ENCODE peak calls at places on chromosomes 3 and 15, in four cellular contexts. J is A549, K is adrenal gland, I is nephron progenitor cell. R is an unnamed sample.
A peak's percentile ranks its signal among the peaks of the same experiment; 100 is the strongest.

GRCh38 chr3:45426161-45426560 is 37.8 kb downstream of the LARS2 start:
- DNase-seq in J (no peak), K (no peak), I (no peak), R (no peak)

GRCh38 chr3:16288664-16289063 is 23.7 kb downstream of the OXNAD1 start:
- DNase-seq in J (no peak), K (no peak), I (no peak), R (no peak)

GRCh38 chr15:70035719-70036077 is 62.0 kb downstream of the TLE3 start:
- DNase-seq in J (no peak), K (no peak), I (no peak), R (no peak)

GRCh38 chr3:111539351-111540331 is 2.4 kb upstream of the CD96 start:
- DNase-seq in J (peak; percentile 63), K (no peak), I (peak; percentile 74), R (peak; percentile 69)

GRCh38 chr15:31331389-31331788 is 4.8 kb downstream of the KLF13 start:
- DNase-seq in J (no peak), K (no peak), I (no peak), R (no peak)

GRCh38 chr3:9168230-9168629 is 81.2 kb downstream of the SRGAP3 start:
- DNase-seq in J (no peak), K (no peak), I (no peak), R (no peak)

GRCh38 chr3:72280876-72281275 is 495.9 kb upstream of the PROK2 start:
- DNase-seq in J (no peak), K (no peak), I (no peak), R (no peak)

GRCh38 chr3:193677734-193678133 is 84.7 kb downstream of the OPA1 start:
- DNase-seq in J (no peak), K (no peak), I (no peak), R (no peak)

GRCh38 chr3:31908391-31909097 is 72.5 kb downstream of the OSBPL10 start:
- DNase-seq in J (peak; percentile 29), K (no peak), I (no peak), R (peak; percentile 16)

GRCh38 chr15:50028323-50028722 is 90.7 kb downstream of the ATP8B4 start:
- DNase-seq in J (no peak), K (no peak), I (no peak), R (no peak)

GRCh38 chr15:88609344-88609743 is 11.8 kb upstream of the AEN start:
- DNase-seq in J (no peak), K (no peak), I (no peak), R (no peak)

GRCh38 chr15:88608607-88609181 is 12.4 kb upstream of the AEN start:
- DNase-seq in J (no peak), K (no peak), I (no peak), R (no peak)

GRCh38 chr15:88612186-88612796 is 8.8 kb upstream of the AEN start:
- DNase-seq in J (no peak), K (no peak), I (no peak), R (no peak)

GRCh38 chr15:88613074-88613944 is 7.8 kb upstream of the AEN start:
- DNase-seq in J (no peak), K (no peak), I (no peak), R (no peak)

GRCh38 chr15:88610756-88611231 is 10.3 kb upstream of the AEN start:
- DNase-seq in J (no peak), K (no peak), I (no peak), R (peak; percentile 36)
- TF ChIP-seq CTCF in J (no peak), K (no peak), I (no peak), R (peak; percentile 31)

DNA sequence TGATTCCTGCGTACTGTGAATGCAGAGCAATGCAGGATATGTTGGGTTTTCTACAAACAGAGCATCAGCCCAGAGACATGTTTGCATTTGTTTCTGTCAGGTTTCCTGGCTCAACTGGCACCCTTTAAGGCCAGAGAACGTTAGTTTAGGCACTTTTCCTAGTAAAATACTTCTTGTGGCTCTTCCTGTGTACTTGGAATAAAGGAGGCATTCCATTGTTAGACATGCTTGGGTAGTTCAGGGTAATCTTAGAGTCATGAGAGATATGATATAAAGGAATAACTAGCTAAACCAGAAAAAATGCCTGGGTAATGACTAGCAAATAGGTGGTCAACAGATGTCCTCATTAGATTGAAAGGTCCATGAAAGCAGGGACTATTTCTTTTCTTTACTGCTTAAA is 60.4 kb upstream of the RBM5 start:
- DNase-seq in J (no peak), K (no peak), I (no peak), R (no peak)
- TF ChIP-seq CTCF in J (no peak), K (no peak), I (no peak), R (no peak)

GRCh38 chr3:138848696-138849095 is 14.0 kb upstream of the PIK3CB start:
- DNase-seq in J (no peak), K (no peak), I (no peak), R (no peak)
- TF ChIP-seq CTCF in J (no peak), K (no peak), I (no peak), R (no peak)

DNA sequence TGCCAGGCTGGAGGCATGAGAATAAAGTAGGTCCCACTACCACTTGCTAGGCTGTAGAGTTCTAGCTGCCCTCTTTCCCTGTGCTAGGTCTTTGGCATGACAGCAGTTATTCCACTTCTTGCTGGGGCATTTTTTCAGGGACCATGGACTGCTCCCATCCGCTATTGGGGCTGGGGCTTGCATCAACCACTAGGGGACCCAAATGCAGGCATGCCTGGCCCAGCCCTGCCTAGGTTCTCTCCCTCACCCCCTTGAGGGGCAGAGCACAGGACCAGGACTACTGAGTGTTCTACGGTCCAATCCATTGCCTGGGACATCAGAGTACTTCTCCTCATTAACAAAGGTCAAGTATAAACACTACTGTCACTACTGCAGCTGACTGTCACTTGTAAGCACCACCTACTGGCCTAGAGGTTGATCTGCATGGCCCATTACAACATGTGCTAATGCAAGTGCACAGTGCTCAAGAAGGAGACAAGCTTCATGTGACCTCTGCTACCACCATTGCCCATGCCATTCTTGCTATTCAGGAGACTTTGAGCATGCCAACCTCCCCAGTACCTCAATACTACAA is 270.5 kb downstream of the MBNL1 start:
- DNase-seq in J (peak; percentile 36), K (no peak), I (no peak), R (no peak)
- TF ChIP-seq CTCF in J (no peak), K (no peak), I (no peak), R (no peak)

GRCh38 chr3:139554628-139555027 is 15.1 kb upstream of the RBP1 start:
- DNase-seq in J (no peak), K (no peak), I (no peak), R (no peak)

GRCh38 chr3:139555249-139555648 is 15.7 kb upstream of the RBP1 start:
- DNase-seq in J (no peak), K (no peak), I (no peak), R (no peak)

GRCh38 chr3:139557041-139557440 is 17.5 kb upstream of the RBP1 start:
- DNase-seq in J (no peak), K (no peak), I (no peak), R (no peak)

GRCh38 chr3:139548801-139549200 is 9.3 kb upstream of the RBP1 start:
- DNase-seq in J (no peak), K (peak; percentile 75), I (no peak), R (no peak)

DNA sequence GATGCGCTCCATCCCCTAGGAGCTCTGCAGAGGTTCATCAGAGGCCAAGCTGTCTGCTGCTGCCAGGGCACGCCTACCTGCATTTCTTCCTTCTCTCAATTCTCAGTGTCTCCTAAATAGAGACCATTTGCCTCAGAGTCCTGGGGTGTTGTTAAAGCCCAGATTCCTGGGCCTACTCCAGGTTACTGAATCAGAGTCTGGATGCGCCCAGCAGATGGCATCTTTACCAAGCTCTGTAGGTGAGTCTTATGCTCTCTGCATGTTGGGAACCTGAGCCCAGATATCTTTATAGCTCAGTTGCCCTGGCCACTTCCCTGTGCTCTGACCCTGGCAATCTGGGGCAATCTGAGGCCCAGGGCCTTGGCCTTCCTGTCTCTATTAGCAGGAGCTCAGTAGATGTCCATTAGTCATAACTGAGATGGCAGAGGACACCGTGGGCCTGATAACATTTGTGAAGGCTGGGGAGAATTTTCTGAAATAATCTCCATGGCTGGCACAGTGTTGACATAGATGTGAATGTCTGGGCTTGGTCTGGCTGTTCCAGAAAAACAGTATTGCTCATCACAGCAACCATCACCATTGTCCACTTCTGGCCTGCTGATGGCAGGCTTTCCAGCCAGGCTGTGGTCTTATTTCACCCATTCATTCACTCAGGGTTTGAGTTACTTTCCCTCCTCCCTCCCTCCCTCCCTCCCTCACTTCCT is 13.2 kb upstream of the RBP1 start:
- DNase-seq in J (no peak), K (peak; percentile 59), I (no peak), R (no peak)
- TF ChIP-seq CTCF in J (no peak), K (no peak), I (no peak), R (no peak)

GRCh38 chr3:141960731-141961130 is 84.3 kb downstream of the ATP1B3 start:
- DNase-seq in J (no peak), K (no peak), I (no peak), R (no peak)
- TF ChIP-seq CTCF in J (no peak), K (no peak), I (no peak), R (no peak)

GRCh38 chr3:156010829-156011228 is 109.5 kb upstream of the KCNAB1 start:
- DNase-seq in J (peak; percentile 55), K (peak; percentile 9), I (peak; percentile 27), R (peak; percentile 44)
- TF ChIP-seq CTCF in J (peak; percentile 47), K (peak; percentile 13), I (peak; percentile 48), R (no peak)